ENCODE peak calls at places on chromosome 17, in seven cellular contexts. K, U, N, R, V, G and A are unnamed samples.

GRCh38 chr17:55845385-55845784 is 94.5 kb downstream of the PCTP start:
- DNase-seq in K (no peak), U (peak; percentile 54), N (peak; percentile 56), R (no peak), V (peak; percentile 78), G (peak; percentile 77), A (no peak)

GRCh38 chr17:75950850-75951554 is 10.2 kb upstream of the FBF1 start:
- DNase-seq in K (peak; percentile 41), U (no peak), N (no peak), R (no peak), V (peak; percentile 83), G (no peak), A (no peak)

GRCh38 chr17:28985950-28986713 is 19.7 kb downstream of the SEZ6 start:
- DNase-seq in K (no peak), U (no peak), N (no peak), R (no peak), V (no peak), G (no peak), A (no peak)

GRCh38 chr17:3961564-3962047 is 2.6 kb downstream of the ATP2A3 start:
- DNase-seq in K (peak; percentile 86), U (no peak), N (no peak), R (peak; percentile 29), V (peak; percentile 56), G (no peak), A (no peak)

GRCh38 chr17:29155235-29155965 is 24.8 kb downstream of the MYO18A start:
- DNase-seq in K (no peak), U (no peak), N (no peak), R (peak; percentile 25), V (no peak), G (no peak), A (peak; percentile 89)

GRCh38 chr17:68326681-68327080 is 35.4 kb downstream of the ARSG start:
- DNase-seq in K (no peak), U (no peak), N (no peak), R (no peak), V (no peak), G (no peak), A (no peak)

GRCh38 chr17:18960241-18960665 is 8.3 kb downstream of the SLC5A10 start:
- DNase-seq in K (no peak), U (no peak), N (no peak), R (no peak), V (no peak), G (no peak), A (no peak)

GRCh38 chr17:81403040-81403467 is 7.8 kb downstream of the BAHCC1 start:
- DNase-seq in K (no peak), U (no peak), N (no peak), R (no peak), V (no peak), G (no peak), A (no peak)

GRCh38 chr17:52892334-52892733 is 733.8 kb upstream of the CA10 start:
- DNase-seq in K (no peak), U (no peak), N (no peak), R (no peak), V (no peak), G (no peak), A (no peak)

GRCh38 chr17:45246861-45247428 is 14.9 kb downstream of the SPATA32 start:
- DNase-seq in K (no peak), U (peak; percentile 58), N (peak; percentile 74), R (peak; percentile 85), V (peak; percentile 75), G (peak; percentile 57), A (peak; percentile 75)

GRCh38 chr17:51164911-51165679 is 1.1 kb upstream of the NME2 start:
- DNase-seq in K (no peak), U (no peak), N (peak; percentile 47), R (no peak), V (peak; percentile 78), G (peak; percentile 12), A (no peak)

GRCh38 chr17:18059283-18059682 is 20.1 kb downstream of the GID4 start:
- DNase-seq in K (no peak), U (no peak), N (no peak), R (no peak), V (no peak), G (no peak), A (no peak)

GRCh38 chr17:2926019-2926650 is 129.9 kb downstream of the RAP1GAP2 start:
- DNase-seq in K (no peak), U (no peak), N (no peak), R (no peak), V (peak; percentile 52), G (no peak), A (no peak)

GRCh38 chr17:18960803-18961511 is 9.0 kb downstream of the SLC5A10 start:
- DNase-seq in K (peak; percentile 67), U (peak; percentile 89), N (peak; percentile 92), R (peak; percentile 46), V (peak; percentile 70), G (peak; percentile 94), A (peak; percentile 76)

GRCh38 chr17:4833941-4834501 is 881 bp downstream of the MINK1 start:
- DNase-seq in K (peak; percentile 10), U (no peak), N (peak; percentile 60), R (no peak), V (peak; percentile 33), G (peak; percentile 22), A (no peak)

GRCh38 chr17:35244345-35245195 is 1.7 kb downstream of the SLFN5 start:
- DNase-seq in K (peak; percentile 85), U (no peak), N (peak; percentile 78), R (peak; percentile 86), V (no peak), G (peak; percentile 43), A (no peak)

GRCh38 chr17:60354223-60354622 is 37.7 kb downstream of the USP32 start:
- DNase-seq in K (no peak), U (no peak), N (no peak), R (no peak), V (no peak), G (no peak), A (no peak)

GRCh38 chr17:60087882-60088669 is 9.4 kb upstream of the HEATR6 start:
- DNase-seq in K (no peak), U (no peak), N (peak; percentile 40), R (no peak), V (peak; percentile 15), G (no peak), A (no peak)

GRCh38 chr17:42880776-42881175 is 19.8 kb upstream of the G6PC1 start:
- DNase-seq in K (no peak), U (no peak), N (no peak), R (no peak), V (no peak), G (no peak), A (no peak)

GRCh38 chr17:77072670-77073069 is 68.1 kb upstream of the SEC14L1 start:
- DNase-seq in K (no peak), U (no peak), N (no peak), R (no peak), V (no peak), G (no peak), A (no peak)

GRCh38 chr17:79915850-79916430 is 76.7 kb upstream of the CBX4 start:
- DNase-seq in K (peak; percentile 39), U (peak; percentile 52), N (peak; percentile 54), R (no peak), V (peak; percentile 29), G (no peak), A (peak; percentile 77)

GRCh38 chr17:46908352-46908751 is 14.6 kb upstream of the GOSR2 start:
- DNase-seq in K (no peak), U (no peak), N (no peak), R (no peak), V (no peak), G (no peak), A (no peak)

GRCh38 chr17:2138318-2138717 is 83.4 kb downstream of the HIC1 start:
- DNase-seq in K (peak; percentile 33), U (no peak), N (peak; percentile 14), R (peak; percentile 3), V (peak; percentile 25), G (no peak), A (no peak)

GRCh38 chr17:7284911-7285310 is 3.4 kb downstream of the SLC2A4 start:
- DNase-seq in K (no peak), U (no peak), N (no peak), R (no peak), V (no peak), G (no peak), A (peak; percentile 12)

GRCh38 chr17:79546386-79546785 is 64.5 kb downstream of the RBFOX3 start:
- DNase-seq in K (no peak), U (no peak), N (no peak), R (no peak), V (no peak), G (no peak), A (no peak)

GRCh38 chr17:39920218-39921210 is 2.1 kb upstream of the GSDMB start:
- DNase-seq in K (no peak), U (no peak), N (no peak), R (peak; percentile 27), V (no peak), G (no peak), A (no peak)